ENCODE peak calls at places on chromosomes 4 and X, in eight cellular contexts. Q is uterus, H is cardiac muscle cell, C is WERI-Rb-1, K is SK-N-SH, M is pancreas, U is lower leg skin, J is glutamatergic neuron. T is an unnamed sample.

GRCh38 chrX:87702795-87703194 is 185.2 kb downstream of the KLHL4 start:
- DNase-seq in J (no peak), C (no peak), Q (no peak), H (peak), M (no peak), K (no peak), U (no peak), T (no peak)

GRCh38 chr4:47373174-47373573 is 90.3 kb downstream of the COMMD8 start:
- DNase-seq in J (no peak), K (no peak), Q (no peak), H (no peak), U (no peak), M (no peak), C (no peak), T (no peak)

GRCh38 chr4:77564231-77564630 is 41.4 kb upstream of the CXCL13 start:
- DNase-seq in J (no peak), U (no peak), Q (peak), H (peak), M (peak), C (no peak), K (no peak), T (no peak)

GRCh38 chr4:121180558-121180957 is 16.4 kb upstream of the TNIP3 start:
- DNase-seq in J (no peak), K (no peak), C (no peak), H (no peak), U (no peak), M (no peak), Q (no peak), T (no peak)

GRCh38 chr4:10305816-10306215 is 151.4 kb downstream of the ZNF518B start:
- DNase-seq in K (no peak), H (peak), J (no peak), C (no peak), Q (no peak), M (no peak), U (no peak), T (no peak)

GRCh38 chr4:101597204-101597603 is 193.3 kb upstream of the BANK1 start:
- DNase-seq in H (no peak), U (no peak), K (no peak), C (peak), M (no peak), J (no peak), Q (no peak), T (no peak)

GRCh38 chr4:77579406-77580076 is 26.1 kb upstream of the CXCL13 start:
- DNase-seq in H (peak), J (no peak), K (no peak), U (no peak), M (no peak), C (no peak), Q (no peak), T (no peak)

GRCh38 chr4:159235779-159236368 is 133.0 kb downstream of the RAPGEF2 start:
- DNase-seq in M (no peak), Q (no peak), H (peak), U (no peak), C (no peak), J (no peak), K (no peak), T (no peak)

GRCh38 chr4:81470456-81471327 is 1.0 kb downstream of the RASGEF1B start:
- DNase-seq in K (no peak), H (peak), C (peak), Q (peak), M (no peak), J (peak), U (peak), T (peak)

GRCh38 chr4:76905521-76905920 is 7.6 kb upstream of the SOWAHB start:
- DNase-seq in M (no peak), J (no peak), C (no peak), Q (no peak), K (no peak), H (peak), U (no peak), T (no peak)

GRCh38 chrX:46920235-46920634 is 8.0 kb downstream of the JADE3 start:
- DNase-seq in H (no peak), U (no peak), M (no peak), Q (no peak), K (no peak), J (no peak), C (no peak), T (no peak)

GRCh38 chr4:91256043-91256442 is 1047.7 kb upstream of the GRID2 start:
- DNase-seq in H (no peak), J (no peak), U (no peak), M (no peak), C (no peak), Q (no peak), K (no peak), T (peak)

DNA sequence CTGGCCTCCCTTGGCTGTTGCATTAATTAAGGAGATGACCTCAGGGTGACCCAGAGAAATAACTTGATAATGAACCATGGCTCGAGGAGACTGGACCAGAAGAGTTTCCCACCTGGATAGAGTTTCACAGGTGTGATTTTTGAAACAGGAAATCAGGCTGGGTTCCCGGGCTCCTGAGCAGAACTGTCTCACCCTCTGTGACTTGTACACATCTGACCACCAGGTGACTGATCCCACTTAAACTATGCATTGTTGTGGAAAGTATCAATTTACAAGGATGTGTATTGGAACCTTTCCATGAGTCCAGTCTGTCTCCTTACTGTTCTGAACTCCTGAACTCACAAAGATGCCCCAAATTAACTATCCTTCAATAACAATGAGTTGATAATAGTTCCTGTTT is 220.3 kb downstream of the PTTG2 start:
- DNase-seq in U (no peak), J (no peak), Q (no peak), C (no peak), H (no peak), K (no peak), M (no peak), T (peak)
- TF ChIP-seq CTCF in U (no peak), J (no peak), Q (no peak), C (peak), H (no peak), K (no peak), M (no peak), T (no peak)

DNA sequence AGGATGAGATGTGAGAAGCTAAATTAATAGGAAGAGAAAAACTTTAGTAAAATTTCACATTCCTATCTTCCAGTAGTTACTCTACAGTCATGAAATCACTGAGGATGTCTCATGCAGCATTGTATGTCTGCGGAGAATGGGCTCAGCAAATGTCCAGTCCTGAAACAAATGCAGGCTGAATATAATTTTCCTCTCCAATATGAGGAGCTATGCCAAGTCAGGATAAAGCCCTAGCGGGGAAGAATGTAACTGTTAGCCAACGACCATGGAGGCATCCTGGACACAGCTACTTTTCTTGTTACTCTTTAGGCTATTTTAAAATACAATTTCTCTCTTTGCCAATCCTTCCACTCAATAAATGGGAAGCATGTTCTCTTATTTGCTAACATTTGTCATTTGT is 127.7 kb downstream of the PRKX start:
- DNase-seq in K (no peak), J (no peak), M (no peak), H (no peak), C (no peak), Q (no peak), U (no peak), T (no peak)
- TF ChIP-seq CTCF in K (no peak), J (no peak), M (no peak), H (no peak), C (no peak), Q (no peak), U (no peak), T (no peak)

GRCh38 chr4:55884851-55885219 is 31.4 kb downstream of the EXOC1 start:
- DNase-seq in K (no peak), M (no peak), J (no peak), C (no peak), U (no peak), Q (no peak), H (no peak), T (no peak)

GRCh38 chr4:55884093-55884850 is 30.8 kb downstream of the EXOC1 start:
- DNase-seq in J (no peak), Q (no peak), K (no peak), H (no peak), C (no peak), M (no peak), U (no peak), T (no peak)

DNA sequence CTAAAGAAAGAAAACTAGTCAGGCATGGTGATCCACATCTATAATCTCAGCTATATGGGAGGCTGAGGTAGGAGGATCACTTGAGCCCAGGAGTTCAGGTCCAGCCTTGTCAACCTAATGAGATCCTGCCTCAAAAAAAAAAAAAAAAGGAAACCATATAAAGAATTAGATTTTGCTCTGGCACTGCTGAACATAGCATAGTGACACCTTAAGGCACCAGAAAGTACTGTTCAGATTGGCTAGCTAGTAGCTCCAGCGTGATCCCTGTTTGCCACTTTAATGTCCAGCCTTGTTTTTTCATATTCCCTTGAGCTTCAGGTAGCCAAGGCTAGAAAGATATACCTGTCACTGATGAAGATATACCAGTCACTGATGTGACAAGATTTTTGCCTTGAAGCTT is 34.1 kb downstream of the EXOC1 start:
- DNase-seq in Q (no peak), J (no peak), K (no peak), C (no peak), M (no peak), H (no peak), U (no peak), T (no peak)
- TF ChIP-seq CTCF in Q (no peak), J (no peak), K (peak), C (peak), M (no peak), H (no peak), U (no peak), T (no peak)

GRCh38 chr4:114785570-114785969 is 187.0 kb downstream of the UGT8 start:
- DNase-seq in M (no peak), H (no peak), C (no peak), K (no peak), U (no peak), J (no peak), Q (no peak), T (no peak)

GRCh38 chr4:114782842-114783595 is 184.4 kb downstream of the UGT8 start:
- DNase-seq in M (no peak), H (no peak), U (no peak), C (no peak), J (no peak), K (no peak), Q (no peak), T (no peak)

DNA sequence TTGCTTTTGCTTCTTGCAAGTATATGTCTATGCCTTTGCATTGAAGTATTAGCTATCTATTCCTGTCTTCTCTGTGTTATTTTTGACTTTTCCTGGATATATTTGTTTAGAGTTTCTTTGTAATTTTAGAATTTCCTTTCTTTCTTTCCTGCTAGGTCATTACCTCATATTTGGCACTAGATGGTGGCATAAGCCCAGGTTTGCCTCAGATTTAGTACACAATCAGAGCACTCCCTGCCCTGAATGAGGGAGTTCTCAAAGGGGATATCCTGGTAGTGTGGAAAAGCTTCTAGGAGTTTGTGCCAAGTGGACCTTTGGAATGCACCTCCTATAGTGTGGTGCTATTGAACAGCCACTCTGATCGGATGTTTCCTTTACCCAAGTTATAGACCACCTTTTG is 181.6 kb downstream of the UGT8 start:
- DNase-seq in U (no peak), Q (no peak), C (peak), J (no peak), K (peak), M (no peak), H (peak), T (peak)
- TF ChIP-seq CTCF in U (no peak), Q (peak), C (peak), J (peak), K (peak), M (no peak), H (peak), T (peak)

GRCh38 chr4:29082684-29083083 is 1637.5 kb upstream of the PCDH7 start:
- DNase-seq in Q (no peak), U (no peak), J (no peak), H (no peak), M (no peak), C (no peak), K (no peak), T (no peak)

GRCh38 chr4:29085748-29086147 is 1634.4 kb upstream of the PCDH7 start:
- DNase-seq in K (no peak), J (no peak), U (no peak), M (no peak), C (no peak), H (no peak), Q (no peak), T (no peak)

GRCh38 chr4:29079260-29079659 is 1640.9 kb upstream of the PCDH7 start:
- DNase-seq in Q (no peak), K (no peak), M (no peak), H (no peak), C (no peak), J (no peak), U (no peak), T (no peak)

DNA sequence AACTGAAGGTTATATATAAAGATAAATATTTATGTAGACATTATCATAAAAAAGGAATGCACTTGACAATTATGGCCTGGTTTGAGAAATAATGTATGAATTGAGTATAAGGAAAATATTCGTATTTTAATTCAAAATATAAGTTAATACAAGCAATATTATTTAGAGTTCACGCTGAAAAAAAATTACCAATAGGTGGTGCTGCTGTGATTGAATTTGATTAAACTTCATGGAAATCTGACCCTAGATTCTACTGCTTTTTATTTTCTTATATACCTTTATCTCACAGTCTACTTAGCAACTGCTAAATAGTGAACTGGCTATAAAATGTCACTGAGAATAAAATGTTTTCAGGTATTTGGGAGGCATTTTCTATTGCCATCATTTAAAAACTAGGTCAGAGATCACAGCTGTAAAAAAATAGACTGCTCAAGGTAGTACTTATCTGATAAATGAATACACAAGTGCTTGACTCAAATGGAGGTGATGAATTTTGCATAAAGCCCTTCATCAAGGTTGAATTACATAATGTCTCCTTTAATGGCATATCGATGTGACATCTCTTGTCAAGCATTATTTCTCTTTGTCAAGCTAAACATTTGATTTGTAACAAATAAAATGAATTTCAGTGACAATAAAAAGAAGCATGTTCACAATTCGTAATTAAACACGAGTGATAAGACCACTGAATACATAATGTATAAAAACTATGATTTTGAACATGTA is 1638.8 kb upstream of the PCDH7 start:
- DNase-seq in U (no peak), M (no peak), C (no peak), J (no peak), H (peak), Q (no peak), K (no peak), T (no peak)
- TF ChIP-seq CTCF in U (no peak), M (no peak), C (no peak), J (no peak), H (no peak), Q (peak), K (peak), T (no peak)

DNA sequence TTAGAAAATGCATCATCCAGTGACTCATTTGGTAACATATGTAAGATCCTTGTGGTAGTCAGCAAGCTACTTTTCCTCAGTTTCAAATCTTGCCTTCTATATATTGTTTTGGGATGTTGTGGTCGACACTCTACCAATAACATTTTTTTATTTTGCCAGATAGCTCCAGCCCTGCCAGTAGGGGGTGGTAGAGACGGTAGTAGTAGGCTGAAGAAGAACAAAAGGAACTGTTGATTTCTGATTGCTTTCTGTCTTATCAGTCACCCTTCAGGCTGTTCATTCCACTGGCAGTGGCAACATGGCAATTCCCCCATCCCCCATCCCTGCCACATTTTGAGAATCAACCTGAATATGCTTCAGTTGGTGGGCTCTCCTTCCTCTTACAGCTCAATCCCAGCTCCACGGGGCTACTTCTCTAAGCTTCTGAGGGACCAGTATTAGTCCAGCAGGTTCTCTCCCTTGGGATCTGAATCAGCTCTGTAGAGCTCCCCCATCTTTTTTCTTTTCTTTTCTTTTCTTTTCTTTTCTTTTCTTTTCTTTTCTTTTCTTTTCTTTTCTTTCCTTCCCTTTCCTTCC is 171.5 kb upstream of the VEGFC start:
- DNase-seq in M (no peak), J (no peak), K (no peak), C (no peak), U (no peak), Q (no peak), H (no peak), T (peak)
- TF ChIP-seq CTCF in M (no peak), J (peak), K (peak), C (peak), U (no peak), Q (no peak), H (no peak), T (peak)

DNA sequence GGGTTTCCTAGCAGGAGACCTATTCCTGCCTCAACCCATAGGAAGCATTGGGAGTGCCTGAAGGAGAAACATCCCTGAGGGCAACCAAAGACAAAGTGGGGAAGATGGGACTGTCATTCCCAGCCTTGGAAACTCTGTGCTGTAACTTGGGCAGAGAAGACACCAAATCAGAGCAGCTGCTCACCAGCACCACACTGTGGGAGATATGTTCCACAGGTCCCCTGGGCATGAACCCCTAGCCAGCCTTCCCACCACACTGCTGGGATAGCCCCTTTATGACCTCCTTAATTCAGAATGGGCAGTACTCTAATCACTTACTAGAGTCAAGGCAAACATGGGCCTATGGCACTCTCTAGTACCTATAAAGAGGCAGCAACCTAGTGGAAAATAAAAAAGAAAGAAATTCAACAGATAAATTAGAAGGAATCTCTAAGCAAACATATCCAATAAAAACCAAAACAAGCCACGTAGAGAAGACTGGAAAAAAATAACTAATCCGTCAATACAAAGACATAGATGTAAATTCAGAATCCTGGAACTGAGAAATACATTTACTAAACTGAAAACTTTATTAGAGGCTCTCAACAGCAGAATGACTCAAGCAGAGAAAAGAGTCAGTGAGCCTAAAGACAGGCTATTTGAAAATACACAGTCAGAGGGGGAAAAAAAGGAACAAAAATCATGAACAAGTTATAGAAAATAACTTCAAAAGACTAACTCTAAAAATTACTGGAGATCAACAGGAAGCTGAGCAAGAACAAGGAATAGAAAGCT is 878.4 kb upstream of the FRG1 start:
- DNase-seq in H (no peak), U (no peak), C (no peak), J (no peak), Q (no peak), K (no peak), M (no peak), T (no peak)
- TF ChIP-seq CTCF in H (no peak), U (no peak), C (no peak), J (no peak), Q (no peak), K (no peak), M (no peak), T (no peak)

T was measured in Calu3.